ENCODE peak calls at places on chromosomes 13 and 19, in five cellular contexts. M is choroid plexus epithelial cell, U is GM12878, W is lower lobe of right lung, S is astrocyte of the spinal cord. E is an unnamed sample.

GRCh38 chr13:110012102-110012739 is 225.8 kb upstream of the IRS2 start:
- DNase-seq in S (peak), M (peak), W (no peak), U (no peak), E (no peak)

GRCh38 chr19:45863840-45864628 is at the start of gene FOXA3:
- DNase-seq in W (no peak), M (peak), S (peak), U (no peak), E (peak)

GRCh38 chr13:85529216-85529590 is 270.0 kb downstream of the SLITRK6 start:
- DNase-seq in S (peak), U (no peak), M (no peak), W (no peak), E (no peak)

GRCh38 chr19:8302357-8302691 is 5.8 kb downstream of the CD320 start:
- DNase-seq in W (peak), S (no peak), U (no peak), M (peak), E (peak)

GRCh38 chr19:13615890-13616289 is 109.6 kb upstream of the CACNA1A start:
- DNase-seq in S (peak), W (no peak), M (peak), U (no peak), E (no peak)

GRCh38 chr19:48123907-48124675 is 13.5 kb upstream of the PLA2G4C start:
- DNase-seq in U (no peak), S (peak), W (no peak), M (peak), E (no peak)

GRCh38 chr19:51830263-51830662 is 35.3 kb downstream of the FPR3 start:
- DNase-seq in W (no peak), U (no peak), M (peak), S (no peak), E (no peak)

GRCh38 chr13:114070098-114070799 is 62.2 kb downstream of the RASA3 start:
- DNase-seq in W (peak), M (no peak), U (no peak), S (no peak), E (no peak)

GRCh38 chr19:755063-755462 is 4.2 kb downstream of the MISP start:
- DNase-seq in U (no peak), W (no peak), S (no peak), M (no peak), E (no peak)

GRCh38 chr19:58166708-58167280 is 16.1 kb upstream of the ZNF274 start:
- DNase-seq in W (no peak), S (no peak), M (no peak), U (no peak), E (no peak)

GRCh38 chr19:58346961-58347929 is 6.0 kb downstream of the A1BG start:
- DNase-seq in U (no peak), S (peak), M (peak), W (peak), E (peak)

GRCh38 chr19:46471116-46471733 is at the start of gene PNMA8A:
- DNase-seq in M (peak), S (peak), W (peak), U (no peak), E (no peak)

GRCh38 chr13:78102121-78102677 is 183.6 kb upstream of the EDNRB start:
- DNase-seq in W (no peak), S (peak), M (peak), U (peak), E (no peak)

GRCh38 chr13:45879666-45880065 is 28.1 kb upstream of the SIAH3 start:
- DNase-seq in W (no peak), U (no peak), M (peak), S (peak), E (no peak)

GRCh38 chr19:43482193-43482592 is 16.8 kb upstream of the LYPD3 start:
- DNase-seq in M (no peak), S (no peak), W (no peak), U (no peak), E (no peak)
- TF ChIP-seq CTCF in M (no peak), S (no peak), W (no peak), U (no peak), E (no peak)

GRCh38 chr13:50125306-50125555 is 110.0 kb downstream of the KCNRG start:
- DNase-seq in W (no peak), M (no peak), S (no peak), U (no peak), E (peak)
- TF ChIP-seq CTCF in W (no peak), M (no peak), S (no peak), U (no peak), E (no peak)

GRCh38 chr13:68125087-68125480 is 894.9 kb upstream of the PCDH9 start:
- DNase-seq in M (no peak), S (no peak), W (no peak), U (no peak), E (no peak)

GRCh38 chr13:68128297-68128915 is 898.3 kb upstream of the PCDH9 start:
- DNase-seq in M (no peak), W (peak), S (no peak), U (no peak), E (no peak)

GRCh38 chr13:68124437-68125086 is 894.4 kb upstream of the PCDH9 start:
- DNase-seq in W (no peak), U (no peak), M (no peak), S (no peak), E (no peak)
- TF ChIP-seq CTCF in W (no peak), U (no peak), M (no peak), S (no peak), E (no peak)

GRCh38 chr13:39655569-39656324 is at the start of gene COG6:
- DNase-seq in W (peak), S (peak), U (peak), M (peak), E (peak)
- TF ChIP-seq CTCF in W (peak), S (no peak), U (no peak), M (peak), E (no peak)

GRCh38 chr13:61880576-61881283 is 465.1 kb upstream of the PCDH20 start:
- DNase-seq in U (no peak), M (peak), W (no peak), S (peak), E (no peak)
- TF ChIP-seq CTCF in U (peak), M (peak), W (peak), S (peak), E (no peak)

DNA sequence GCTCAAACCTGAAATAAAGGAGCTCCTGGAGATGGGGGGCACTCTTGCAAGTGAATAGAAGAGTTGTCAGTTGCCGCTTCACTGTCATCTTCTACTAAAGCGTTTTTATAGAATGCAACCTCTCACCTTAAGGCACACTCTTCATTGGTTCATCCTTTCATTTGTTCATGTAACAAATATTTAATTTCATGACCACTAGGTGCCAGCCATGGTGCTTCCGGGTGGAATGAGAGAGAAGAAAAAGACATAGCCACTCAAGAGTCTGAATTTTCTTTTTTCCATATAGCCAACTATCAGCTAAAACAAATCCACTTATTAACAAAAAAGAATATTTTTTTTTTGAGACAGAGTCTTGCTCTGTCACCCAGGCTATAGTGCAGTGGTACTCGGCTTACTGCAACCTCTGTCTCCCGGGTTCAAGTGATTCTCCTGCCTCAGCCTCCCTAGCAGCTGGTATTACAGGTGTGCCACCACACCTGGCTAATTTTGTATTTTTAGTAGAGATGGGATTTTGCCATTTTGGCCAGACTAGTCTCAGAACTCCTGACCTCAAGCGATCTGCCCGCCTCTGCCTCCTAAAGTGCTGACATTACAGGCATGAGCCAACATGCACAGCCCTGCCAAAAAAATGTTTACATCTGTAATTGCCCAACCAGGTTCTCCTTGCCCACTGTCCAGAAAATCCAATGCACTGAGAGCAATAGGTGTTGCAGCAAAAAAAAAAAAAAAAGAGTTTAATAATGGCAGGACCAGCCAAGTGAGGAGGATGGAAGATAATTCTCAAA is 22.1 kb upstream of the SACS start:
- DNase-seq in U (no peak), W (no peak), M (no peak), S (no peak), E (no peak)
- TF ChIP-seq CTCF in U (no peak), W (no peak), M (peak), S (no peak), E (no peak)